ENCODE peak calls at places on chromosomes 6 and 20, in eight cellular contexts. Y is SK-N-SH, N is Panc1, Q is upper lobe of right lung, M is mucosa of descending colon, K is uterus, V is psoas muscle, O is HepG2. U is an unnamed sample.
A peak's percentile ranks its signal among the peaks of the same experiment; 100 is the strongest.

GRCh38 chr6:6686748-6687601 is 98.5 kb downstream of the LY86 start:
- DNase-seq in Y (peak; percentile 89), N (no peak), Q (peak; percentile 98), M (peak; percentile 97), K (peak; percentile 65), V (peak; percentile 95), O (peak; percentile 91), U (peak; percentile 99)

GRCh38 chr6:162294030-162294429 is 433.5 kb downstream of the PRKN start:
- DNase-seq in Y (no peak), N (no peak), Q (no peak), M (no peak), K (no peak), V (no peak), O (no peak), U (no peak)

GRCh38 chr20:35329435-35330139 is 37.4 kb upstream of the FAM83C start:
- DNase-seq in Y (peak; percentile 34), N (no peak), Q (no peak), M (no peak), K (no peak), V (peak; percentile 60), O (peak; percentile 75), U (peak; percentile 83)

GRCh38 chr6:71099649-71100048 is 142.8 kb upstream of the B3GAT2 start:
- DNase-seq in Y (no peak), N (no peak), Q (no peak), M (no peak), K (no peak), V (no peak), O (no peak), U (no peak)

GRCh38 chr20:9068896-9069663 is at the start of gene PLCB4:
- DNase-seq in Y (peak; percentile 75), N (no peak), Q (no peak), M (peak; percentile 78), K (peak; percentile 20), V (peak; percentile 56), O (no peak), U (peak; percentile 85)

GRCh38 chr20:38601216-38602184 is at the start of gene ARHGAP40:
- DNase-seq in Y (peak; percentile 61), N (no peak), Q (no peak), M (no peak), K (no peak), V (no peak), O (peak; percentile 54), U (peak; percentile 91)

GRCh38 chr6:145245119-145245518 is 490.2 kb downstream of the EPM2A start:
- DNase-seq in Y (no peak), N (no peak), Q (no peak), M (no peak), K (no peak), V (no peak), O (no peak), U (no peak)

GRCh38 chr6:98843274-98844243 is 9.2 kb downstream of the POU3F2 start:
- DNase-seq in Y (no peak), N (no peak), Q (no peak), M (peak; percentile 27), K (no peak), V (no peak), O (no peak), U (peak; percentile 82)

GRCh38 chr6:155412335-155412734 is 43.3 kb downstream of the NOX3 start:
- DNase-seq in Y (no peak), N (no peak), Q (no peak), M (no peak), K (no peak), V (no peak), O (no peak), U (no peak)

GRCh38 chr6:75633045-75633444 is 31.4 kb downstream of the SENP6 start:
- DNase-seq in Y (no peak), N (no peak), Q (no peak), M (no peak), K (no peak), V (no peak), O (no peak), U (no peak)

GRCh38 chr6:100488231-100488630 is 23.5 kb upstream of the SIM1 start:
- DNase-seq in Y (no peak), N (no peak), Q (no peak), M (no peak), K (no peak), V (no peak), O (no peak), U (no peak)

GRCh38 chr6:22042713-22043112 is 254.1 kb downstream of the PRL start:
- DNase-seq in Y (no peak), N (no peak), Q (no peak), M (no peak), K (peak; percentile 26), V (no peak), O (no peak), U (no peak)

GRCh38 chr20:11235058-11235457 is 561.3 kb upstream of the JAG1 start:
- DNase-seq in Y (no peak), N (no peak), Q (no peak), M (no peak), K (no peak), V (no peak), O (no peak), U (no peak)

GRCh38 chr6:71012871-71013456 is 56.1 kb upstream of the B3GAT2 start:
- DNase-seq in Y (peak; percentile 56), N (peak; percentile 27), Q (no peak), M (no peak), K (no peak), V (no peak), O (peak; percentile 57), U (peak; percentile 21)

GRCh38 chr20:46131396-46131795 is 13.3 kb downstream of the CD40 start:
- DNase-seq in Y (no peak), N (no peak), Q (peak; percentile 2), M (no peak), K (no peak), V (no peak), O (no peak), U (no peak)

GRCh38 chr6:132491881-132492280 is 21.0 kb downstream of the STX7 start:
- DNase-seq in Y (no peak), N (no peak), Q (no peak), M (no peak), K (no peak), V (no peak), O (no peak), U (no peak)

GRCh38 chr6:132489376-132489775 is 23.5 kb downstream of the STX7 start:
- DNase-seq in Y (no peak), N (no peak), Q (no peak), M (no peak), K (no peak), V (no peak), O (no peak), U (no peak)

GRCh38 chr6:132491303-132491702 is 21.6 kb downstream of the STX7 start:
- DNase-seq in Y (no peak), N (no peak), Q (no peak), M (no peak), K (no peak), V (no peak), O (no peak), U (no peak)

GRCh38 chr6:132490024-132490423 is 22.9 kb downstream of the STX7 start:
- DNase-seq in Y (no peak), N (no peak), Q (no peak), M (no peak), K (no peak), V (peak; percentile 51), O (no peak), U (no peak)

GRCh38 chr6:132490478-132491204 is 22.3 kb downstream of the STX7 start:
- DNase-seq in Y (no peak), N (no peak), Q (no peak), M (no peak), K (no peak), V (no peak), O (no peak), U (no peak)
- H3K4me3 ChIP-seq in Y (no peak overlapping the region), N (no peak overlapping the region), Q (no peak overlapping the region), M (no peak overlapping the region), K (no peak overlapping the region), V (no peak overlapping the region), O (no peak overlapping the region), U (no peak overlapping the region)

GRCh38 chr20:47672886-47673670 is 112.2 kb downstream of the SULF2 start:
- DNase-seq in Y (no peak), N (no peak), Q (peak; percentile 41), M (no peak), K (no peak), V (peak; percentile 32), O (no peak), U (peak; percentile 70)

GRCh38 chr20:47669927-47670890 is 115.1 kb downstream of the SULF2 start:
- DNase-seq in Y (no peak), N (no peak), Q (peak; percentile 52), M (no peak), K (no peak), V (no peak), O (no peak), U (peak; percentile 64)

GRCh38 chr20:47673671-47673955 is 111.7 kb downstream of the SULF2 start:
- DNase-seq in Y (no peak), N (no peak), Q (peak; percentile 37), M (no peak), K (no peak), V (peak; percentile 13), O (no peak), U (no peak)

GRCh38 chr20:47670913-47671312 is 114.4 kb downstream of the SULF2 start:
- DNase-seq in Y (no peak), N (no peak), Q (peak; percentile 39), M (no peak), K (no peak), V (no peak), O (no peak), U (peak; percentile 32)

GRCh38 chr20:47672166-47672565 is 113.1 kb downstream of the SULF2 start:
- DNase-seq in Y (no peak), N (no peak), Q (peak; percentile 51), M (no peak), K (no peak), V (peak; percentile 41), O (no peak), U (peak; percentile 46)
- H3K36me3 ChIP-seq in Y (peaks cover 5% of the 10 kb centered on the region), N (no peaks in the 10 kb centered on the region), Q (no peaks in the 10 kb centered on the region), M (no peaks in the 10 kb centered on the region), K (no peaks in the 10 kb centered on the region), V (no peaks in the 10 kb centered on the region), O (peaks cover 2% of the 10 kb centered on the region), U (no peaks in the 10 kb centered on the region)

DNA sequence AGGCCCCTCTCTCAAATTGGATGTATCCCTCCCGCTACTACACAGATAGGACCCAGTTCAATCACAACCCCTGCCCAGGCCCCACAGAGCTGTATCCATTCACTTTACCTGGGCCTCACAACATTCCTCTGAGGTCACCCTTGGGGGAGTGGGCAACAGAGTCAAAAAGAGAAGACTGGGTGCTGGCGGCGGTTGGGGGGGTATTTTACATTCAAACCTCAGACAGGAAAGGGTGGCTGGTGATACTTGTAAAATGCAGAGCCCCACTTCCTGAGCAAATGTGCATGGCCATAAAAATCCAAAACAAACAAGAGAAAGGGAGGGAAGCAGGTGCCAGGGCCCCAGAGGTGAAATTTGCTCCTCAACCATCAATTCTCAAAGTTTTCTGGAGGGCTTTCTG is 3.5 kb downstream of the LRFN2 start:
- DNase-seq in Y (no peak), N (no peak), Q (no peak), M (no peak), K (no peak), V (no peak), O (no peak), U (no peak)
- H3K4me3 ChIP-seq in Y (no peak overlapping the region), N (no peak overlapping the region), Q (no peak overlapping the region), M (no peak overlapping the region), K (no peak overlapping the region), V (no peak overlapping the region), O (no peak overlapping the region), U (no peak overlapping the region)

DNA sequence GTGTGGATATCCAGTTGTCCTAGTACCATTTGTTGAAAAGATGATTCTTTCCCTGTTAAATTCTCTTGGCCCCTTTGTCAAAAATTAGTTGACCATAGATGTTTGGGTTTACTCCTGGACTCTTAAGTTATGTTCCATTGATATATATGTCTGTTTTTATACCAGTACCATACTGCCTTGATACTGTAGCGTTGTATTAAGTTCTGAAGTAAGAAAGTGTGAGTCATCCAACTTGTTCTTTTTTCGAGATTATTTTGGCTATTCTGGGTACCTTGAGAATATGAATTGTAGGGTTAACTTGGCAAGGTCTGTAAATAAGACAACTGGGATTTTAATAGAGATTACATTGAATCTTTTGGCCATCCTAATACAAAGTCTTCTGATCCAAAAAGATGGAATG is 26.5 kb downstream of the PANK2 start:
- DNase-seq in Y (no peak), N (no peak), Q (no peak), M (no peak), K (no peak), V (no peak), O (no peak), U (no peak)
- H3K36me3 ChIP-seq in Y (peaks cover 63% of the 10 kb centered on the region), N (peaks cover 28% of the 10 kb centered on the region), Q (peaks cover 88% of the 10 kb centered on the region), M (no peaks in the 10 kb centered on the region), K (no peaks in the 10 kb centered on the region), V (peaks cover 2% of the 10 kb centered on the region), O (peaks cover 33% of the 10 kb centered on the region), U (peaks cover 24% of the 10 kb centered on the region)